ENCODE peak calls at places on chromosomes 7 and 10, in seven cellular contexts. C is CD8-positive, alpha-beta memory T cell; Y is neuronal stem cell; T is brain microvascular endothelial cell; V is fibroblast of lung; I is stomach; D is uterus. L is an unnamed sample.

GRCh38 chr10:69766161-69766910 is 35.4 kb upstream of the COL13A1 start:
- DNase-seq in V (peak), T (no peak), D (no peak), Y (no peak), I (no peak), C (no peak), L (no peak)

GRCh38 chr10:126905776-126906703 is 812 bp downstream of the DOCK1 start:
- DNase-seq in C (no peak), I (peak), Y (peak), D (no peak), V (peak), T (no peak), L (no peak)

GRCh38 chr7:14739496-14740185 is 162.9 kb downstream of the DGKB start:
- DNase-seq in T (no peak), I (no peak), V (no peak), D (no peak), Y (no peak), C (no peak), L (no peak)

GRCh38 chr7:101126651-101127459 is at the start of gene SERPINE1:
- DNase-seq in I (peak), T (peak), D (peak), Y (no peak), C (peak), V (peak), L (peak)

GRCh38 chr10:88439932-88440331 is 143.2 kb downstream of the RNLS start:
- DNase-seq in I (no peak), C (no peak), T (no peak), V (no peak), D (no peak), Y (no peak), L (no peak)

GRCh38 chr10:70551971-70552422 is 50.5 kb downstream of the PRF1 start:
- DNase-seq in C (no peak), D (no peak), V (peak), T (peak), I (no peak), Y (no peak), L (no peak)

GRCh38 chr7:97198596-97198995 is 81.1 kb downstream of the SDHAF3 start:
- DNase-seq in D (no peak), I (no peak), C (no peak), Y (no peak), V (no peak), T (no peak), L (no peak)

GRCh38 chr10:24552346-24553016 is 171.2 kb downstream of the ARHGAP21 start:
- DNase-seq in Y (no peak), V (no peak), T (no peak), I (peak), C (no peak), D (no peak), L (peak)

GRCh38 chr7:142323706-142324105 is 65.8 kb upstream of the PRSS58 start:
- DNase-seq in C (peak), D (no peak), V (no peak), Y (peak), T (no peak), I (no peak), L (no peak)

GRCh38 chr10:4692206-4692605 is 133.8 kb upstream of the AKR1E2 start:
- DNase-seq in V (no peak), D (no peak), C (no peak), T (no peak), I (no peak), Y (no peak), L (no peak)
- H3K27ac ChIP-seq in V (no peak), D (peak), C (no peak), T (no peak), I (no peak), Y (no peak), L (no peak)

DNA sequence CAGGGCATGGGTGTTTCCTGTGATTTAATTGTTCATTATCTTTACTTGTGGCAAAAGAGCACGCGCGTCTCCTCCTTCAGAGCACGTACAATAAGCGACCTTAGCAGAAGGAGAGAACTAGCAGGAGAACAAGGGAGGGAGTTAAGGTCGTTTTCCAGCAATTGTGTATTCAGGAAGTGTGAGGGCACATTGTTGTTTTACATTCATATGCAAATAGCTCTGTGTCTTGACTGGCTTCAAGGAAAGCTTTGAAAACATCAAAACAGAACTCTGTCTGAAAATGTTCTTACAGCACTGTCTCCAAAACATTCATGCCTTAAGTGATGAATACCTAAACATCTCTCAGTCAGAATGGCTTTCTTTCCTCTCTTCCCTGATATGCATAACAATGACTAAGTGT is 499.1 kb downstream of the ACTR3B start:
- DNase-seq in T (no peak), C (no peak), Y (no peak), V (no peak), D (no peak), I (no peak), L (no peak)
- H3K27ac ChIP-seq in T (no peak), C (no peak), Y (no peak), V (no peak), D (no peak), I (no peak), L (no peak)

GRCh38 chr10:119368581-119368980 is 161.2 kb downstream of the GRK5 start:
- DNase-seq in D (no peak), Y (no peak), T (no peak), V (no peak), C (no peak), I (no peak), L (no peak)

GRCh38 chr10:119367841-119368549 is 160.6 kb downstream of the GRK5 start:
- DNase-seq in D (no peak), C (no peak), V (no peak), Y (no peak), I (no peak), T (no peak), L (no peak)

GRCh38 chr10:119370972-119371703 is 163.8 kb downstream of the GRK5 start:
- DNase-seq in T (peak), Y (no peak), I (no peak), V (peak), C (no peak), D (peak), L (no peak)

GRCh38 chr10:119370046-119370770 is 162.8 kb downstream of the GRK5 start:
- DNase-seq in V (peak), T (peak), Y (no peak), I (no peak), C (no peak), D (peak), L (no peak)

GRCh38 chr10:119368991-119369869 is 161.9 kb downstream of the GRK5 start:
- DNase-seq in V (no peak), C (no peak), I (no peak), Y (no peak), D (no peak), T (no peak), L (no peak)
- H3K27ac ChIP-seq in V (peak), C (no peak), I (peak), Y (no peak), D (peak), T (no peak), L (peak)

GRCh38 chr7:99554929-99555328 is 3.0 kb upstream of the FAM200A start:
- DNase-seq in D (no peak), Y (no peak), C (no peak), I (no peak), T (no peak), V (no peak), L (no peak)

GRCh38 chr7:99557196-99557607 is 1.2 kb upstream of the ZNF655 start:
- DNase-seq in T (no peak), I (no peak), V (no peak), Y (no peak), D (no peak), C (no peak), L (no peak)

GRCh38 chr7:99551329-99551728 is 585 bp downstream of the FAM200A start:
- DNase-seq in T (no peak), V (no peak), I (no peak), D (no peak), Y (no peak), C (no peak), L (no peak)

GRCh38 chr7:99553039-99553438 is 1.1 kb upstream of the FAM200A start:
- DNase-seq in Y (no peak), T (no peak), C (no peak), V (no peak), D (no peak), I (no peak), L (no peak)

GRCh38 chr7:99551767-99552463 is at the start of gene FAM200A:
- DNase-seq in C (peak), I (peak), T (peak), D (peak), V (peak), Y (peak), L (peak)
- H3K27ac ChIP-seq in C (peak), I (peak), T (peak), D (peak), V (peak), Y (no peak), L (peak)

DNA sequence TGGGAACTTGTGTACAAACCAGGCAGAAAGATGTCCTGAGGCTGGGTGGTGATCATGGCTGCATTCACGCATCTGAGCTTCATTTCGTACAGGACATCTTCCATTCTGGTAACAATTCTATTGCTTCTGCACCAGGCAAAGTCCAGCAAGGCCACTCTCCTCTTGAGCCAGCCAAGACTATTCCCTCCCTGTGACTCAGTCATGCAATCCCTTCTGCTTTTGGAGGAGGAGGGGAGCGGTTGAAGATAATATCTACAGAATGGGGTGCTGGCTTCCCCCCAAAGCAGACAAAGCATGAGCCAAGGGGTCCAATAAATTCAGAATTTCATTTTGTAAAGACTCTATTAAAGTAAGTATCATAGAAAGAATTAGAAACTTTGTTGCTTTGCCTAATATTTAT is 374.6 kb downstream of the PHTF2 start:
- DNase-seq in T (no peak), C (no peak), Y (no peak), V (no peak), D (no peak), I (no peak), L (no peak)
- H3K27ac ChIP-seq in T (no peak), C (no peak), Y (no peak), V (no peak), D (no peak), I (no peak), L (no peak)

DNA sequence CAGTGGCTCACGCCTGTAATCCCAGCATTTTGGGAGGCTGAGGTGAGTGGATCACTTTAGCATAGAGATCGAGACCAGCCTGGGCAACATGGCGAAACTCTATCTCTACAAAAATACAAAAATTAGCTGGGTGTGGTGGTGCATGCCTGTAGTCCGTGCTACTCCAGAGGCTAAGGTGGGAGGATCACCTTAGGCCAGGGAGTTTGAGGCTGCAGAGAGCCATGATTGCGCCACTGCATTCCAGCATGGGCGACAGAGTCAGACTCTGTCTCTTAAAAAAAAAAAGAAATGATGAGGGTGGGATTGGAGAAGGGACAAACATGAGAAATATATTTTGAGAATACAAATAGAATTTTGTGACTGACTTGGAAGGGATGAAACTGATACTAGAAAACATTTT is 76.9 kb downstream of the SHOC2 start:
- DNase-seq in I (no peak), V (no peak), T (no peak), Y (no peak), D (no peak), C (no peak), L (no peak)
- H3K27ac ChIP-seq in I (no peak), V (no peak), T (no peak), Y (no peak), D (no peak), C (no peak), L (no peak)

GRCh38 chr10:14671383-14671782 is 103.3 kb downstream of the FAM107B start:
- DNase-seq in D (peak), V (no peak), T (no peak), I (no peak), Y (no peak), C (no peak), L (no peak)
- H3K27ac ChIP-seq in D (peak), V (peak), T (no peak), I (peak), Y (no peak), C (no peak), L (no peak)

GRCh38 chr10:49526624-49527023 is 12.3 kb downstream of the ERCC6 start:
- DNase-seq in Y (no peak), T (no peak), V (no peak), C (no peak), I (no peak), D (no peak), L (no peak)

GRCh38 chr10:49524496-49524895 is 14.4 kb downstream of the ERCC6 start:
- DNase-seq in C (no peak), D (no peak), T (no peak), V (no peak), I (no peak), Y (no peak), L (no peak)

GRCh38 chr10:49527850-49528249 is 11.1 kb downstream of the ERCC6 start:
- DNase-seq in T (no peak), Y (no peak), I (no peak), D (no peak), V (no peak), C (no peak), L (no peak)

GRCh38 chr10:49528977-49529506 is 9.9 kb downstream of the ERCC6 start:
- DNase-seq in Y (no peak), D (no peak), V (no peak), C (no peak), T (no peak), I (no peak), L (no peak)

DNA sequence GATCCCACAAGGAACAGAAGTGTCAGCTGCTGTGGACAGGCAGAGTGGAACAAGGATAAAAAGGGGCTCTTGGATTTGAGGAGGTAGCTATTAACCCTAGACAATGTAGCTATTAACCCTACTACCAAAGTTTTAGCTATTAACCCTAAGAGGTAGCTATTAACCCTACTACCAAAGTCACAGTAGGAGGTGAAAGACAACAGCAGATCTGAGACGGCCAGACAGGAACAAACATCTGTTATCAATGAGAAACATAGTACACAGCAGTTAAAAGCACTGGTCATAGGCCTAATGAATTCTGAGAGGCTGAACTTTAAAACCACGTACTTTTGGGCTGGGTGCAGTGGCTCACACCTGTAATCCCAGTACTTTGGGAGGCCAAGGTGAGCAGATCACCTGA is 11.9 kb downstream of the ERCC6 start:
- DNase-seq in T (no peak), I (no peak), V (no peak), Y (no peak), C (no peak), D (no peak), L (no peak)
- H3K27ac ChIP-seq in T (no peak), I (no peak), V (no peak), Y (no peak), C (no peak), D (no peak), L (no peak)

DNA sequence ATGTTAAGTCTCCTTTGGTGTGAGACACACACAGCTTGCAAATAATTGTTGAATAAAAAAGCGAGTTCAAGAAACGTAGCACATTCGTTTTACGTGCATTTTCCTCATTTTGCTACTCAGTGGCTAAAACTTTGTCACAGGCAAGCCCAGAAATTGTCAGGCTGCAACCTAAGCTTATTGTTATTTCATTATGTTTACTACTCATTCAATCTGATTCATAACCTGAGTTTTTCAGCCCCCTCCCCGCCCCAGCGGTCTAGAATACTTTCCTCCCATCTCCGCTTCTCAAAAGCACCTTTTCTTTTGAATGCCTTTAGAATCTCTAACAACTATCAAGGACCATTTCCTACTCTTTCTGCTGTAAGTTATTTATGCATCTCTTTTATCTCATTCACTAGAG is 1.1 kb downstream of the FAM133B start:
- DNase-seq in Y (no peak), T (no peak), C (no peak), I (no peak), D (no peak), V (no peak), L (no peak)
- H3K27ac ChIP-seq in Y (no peak), T (peak), C (peak), I (no peak), D (peak), V (no peak), L (peak)

GRCh38 chr10:341081-341740 is 206.0 kb downstream of the ZMYND11 start:
- DNase-seq in T (no peak), C (no peak), D (no peak), I (no peak), Y (no peak), V (no peak), L (no peak)
- H3K27ac ChIP-seq in T (no peak), C (no peak), D (no peak), I (no peak), Y (no peak), V (no peak), L (no peak)